ENCODE peak calls at places on chromosome 1, in five cellular contexts. Y, S, Q, K and H are unnamed samples.

GRCh38 chr1:35437200-35437599 is 120.0 kb downstream of the KIAA0319L start:
- DNase-seq in Y (no peak), S (no peak), Q (no peak), K (no peak), H (no peak)

GRCh38 chr1:83500987-83501591 is 497.8 kb downstream of the TTLL7 start:
- DNase-seq in Y (no peak), S (no peak), Q (no peak), K (no peak), H (no peak)

GRCh38 chr1:48251323-48251722 is 28.8 kb downstream of the SLC5A9 start:
- DNase-seq in Y (no peak), S (no peak), Q (no peak), K (no peak), H (no peak)

GRCh38 chr1:60262701-60263100 is 189.1 kb upstream of the C1orf87 start:
- DNase-seq in Y (no peak), S (no peak), Q (no peak), K (no peak), H (no peak)

GRCh38 chr1:6464514-6464836 is 1.5 kb downstream of the TNFRSF25 start:
- DNase-seq in Y (peak; percentile 80), S (no peak), Q (no peak), K (no peak), H (no peak)

GRCh38 chr1:39690225-39690624 is 1.0 kb downstream of the HPCAL4 start:
- DNase-seq in Y (no peak), S (no peak), Q (no peak), K (no peak), H (no peak)

GRCh38 chr1:202664083-202664482 is 46.2 kb downstream of the SYT2 start:
- DNase-seq in Y (no peak), S (peak; percentile 17), Q (no peak), K (no peak), H (no peak)

GRCh38 chr1:34053660-34054059 is 111.4 kb downstream of the CSMD2 start:
- DNase-seq in Y (no peak), S (no peak), Q (no peak), K (no peak), H (no peak)

DNA sequence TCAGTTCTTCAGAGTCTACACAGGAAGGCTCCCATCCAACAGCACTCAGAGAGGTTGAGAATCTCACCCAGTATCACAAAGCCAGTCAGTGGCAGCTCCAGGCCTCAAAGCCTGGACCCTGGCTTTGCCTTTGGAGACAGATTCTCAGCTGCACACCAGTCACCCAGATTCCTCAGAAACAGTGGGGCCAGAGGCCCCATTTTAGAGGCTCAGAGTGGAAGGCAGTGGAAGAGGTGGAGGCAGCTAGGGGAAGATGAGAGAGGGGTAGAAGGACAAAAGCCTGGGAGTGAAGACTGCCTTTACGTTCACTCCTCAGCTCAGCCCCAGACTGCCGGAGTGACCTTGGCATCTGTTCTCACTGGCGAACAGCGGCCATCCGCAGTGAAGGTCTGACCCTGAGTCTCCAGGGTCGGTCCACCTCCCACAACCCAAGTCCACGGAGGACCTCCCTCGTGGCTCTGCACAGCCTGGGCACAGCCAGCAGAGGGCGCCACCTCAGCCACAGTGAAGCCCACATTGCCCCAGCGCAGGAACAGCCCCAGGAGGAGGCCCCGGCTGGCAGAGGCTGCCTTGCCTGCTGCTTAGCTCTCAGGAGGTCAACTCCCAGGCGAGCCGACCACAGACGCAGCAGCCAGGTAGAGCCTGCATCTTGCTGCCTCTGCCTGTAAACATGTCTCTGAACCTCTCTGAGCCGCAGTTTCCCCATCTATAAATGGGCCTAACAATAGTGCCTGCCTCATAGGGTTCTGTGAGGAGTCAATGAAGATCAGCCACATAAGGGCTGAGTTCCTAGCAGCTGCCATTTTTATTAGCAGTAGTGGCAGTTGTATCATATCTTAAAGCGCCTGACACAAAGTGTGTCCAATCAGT is 5.9 kb upstream of the FNDC5 start:
- DNase-seq in Y (peak; percentile 88), S (no peak), Q (peak; percentile 81), K (no peak), H (peak; percentile 84)
- TF ChIP-seq CTCF in Y (peak; percentile 76), S (peak; percentile 87), Q (peak; percentile 96), K (peak; percentile 94), H (peak; percentile 97)

DNA sequence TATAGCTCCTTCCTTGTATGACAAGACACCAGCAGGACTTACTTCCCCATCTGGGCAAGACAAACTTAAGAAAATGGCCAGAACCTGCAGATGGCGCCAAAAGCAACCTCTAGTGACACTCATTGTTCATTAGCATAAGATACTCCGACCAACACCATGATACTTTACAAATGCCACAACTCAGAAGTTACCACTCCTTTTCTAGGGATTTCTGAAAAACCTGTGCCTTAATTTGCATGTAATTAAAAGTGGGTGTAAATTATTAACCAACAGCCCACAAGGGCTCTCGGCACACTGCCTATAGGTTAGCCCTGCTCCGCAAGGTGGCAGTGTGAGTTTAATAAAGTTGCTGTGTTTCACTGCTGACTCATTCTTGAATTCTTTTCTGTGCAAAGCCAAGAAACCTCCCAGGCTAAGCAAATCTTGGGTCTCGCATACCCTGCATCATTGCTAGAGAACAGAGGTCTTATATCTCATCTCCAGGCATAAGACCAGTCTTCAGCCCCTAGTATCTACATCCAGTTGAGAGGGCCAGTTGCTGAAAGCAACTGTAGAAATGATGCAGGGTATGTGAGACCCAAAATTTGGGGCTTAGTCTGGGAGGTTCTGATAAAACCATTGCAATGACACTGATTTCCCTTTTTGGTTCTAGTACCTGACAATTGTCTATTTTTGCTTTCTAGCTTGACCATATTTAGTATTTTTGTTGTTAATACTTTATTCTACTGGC is 86.4 kb downstream of the FAF1 start:
- DNase-seq in Y (peak; percentile 62), S (peak; percentile 31), Q (peak; percentile 79), K (no peak), H (peak; percentile 71)
- TF ChIP-seq CTCF in Y (no peak), S (peak; percentile 42), Q (peak; percentile 26), K (peak; percentile 65), H (peak; percentile 53)

GRCh38 chr1:234296481-234296880 is 76.8 kb upstream of the COA6 start:
- DNase-seq in Y (no peak), S (no peak), Q (no peak), K (no peak), H (no peak)

GRCh38 chr1:234300096-234300495 is 73.2 kb upstream of the COA6 start:
- DNase-seq in Y (no peak), S (no peak), Q (no peak), K (no peak), H (no peak)

GRCh38 chr1:234295626-234296025 is 77.6 kb upstream of the COA6 start:
- DNase-seq in Y (no peak), S (no peak), Q (no peak), K (no peak), H (no peak)

GRCh38 chr1:234295039-234295438 is 78.2 kb upstream of the COA6 start:
- DNase-seq in Y (no peak), S (no peak), Q (no peak), K (no peak), H (peak; percentile 29)

GRCh38 chr1:234297668-234298067 is 75.6 kb upstream of the COA6 start:
- DNase-seq in Y (no peak), S (no peak), Q (no peak), K (no peak), H (no peak)
- TF ChIP-seq CTCF in Y (no peak), S (no peak), Q (no peak), K (no peak), H (no peak)

GRCh38 chr1:226406401-226406881 is 1.5 kb downstream of the PARP1 start:
- DNase-seq in Y (no peak), S (peak; percentile 73), Q (no peak), K (no peak), H (no peak)

GRCh38 chr1:226409392-226409791 is 1.5 kb upstream of the PARP1 start:
- DNase-seq in Y (no peak), S (no peak), Q (no peak), K (no peak), H (no peak)

GRCh38 chr1:226407199-226407496 is 745 bp downstream of the PARP1 start:
- DNase-seq in Y (no peak), S (no peak), Q (no peak), K (no peak), H (no peak)

GRCh38 chr1:226407497-226408284 is at the start of gene PARP1:
- DNase-seq in Y (peak; percentile 94), S (peak; percentile 79), Q (peak; percentile 82), K (peak; percentile 41), H (peak; percentile 86)

GRCh38 chr1:226408285-226409184 is 642 bp upstream of the PARP1 start:
- DNase-seq in Y (peak; percentile 62), S (no peak), Q (no peak), K (no peak), H (no peak)
- TF ChIP-seq CTCF in Y (no peak), S (no peak), Q (no peak), K (no peak), H (peak; percentile 46)

DNA sequence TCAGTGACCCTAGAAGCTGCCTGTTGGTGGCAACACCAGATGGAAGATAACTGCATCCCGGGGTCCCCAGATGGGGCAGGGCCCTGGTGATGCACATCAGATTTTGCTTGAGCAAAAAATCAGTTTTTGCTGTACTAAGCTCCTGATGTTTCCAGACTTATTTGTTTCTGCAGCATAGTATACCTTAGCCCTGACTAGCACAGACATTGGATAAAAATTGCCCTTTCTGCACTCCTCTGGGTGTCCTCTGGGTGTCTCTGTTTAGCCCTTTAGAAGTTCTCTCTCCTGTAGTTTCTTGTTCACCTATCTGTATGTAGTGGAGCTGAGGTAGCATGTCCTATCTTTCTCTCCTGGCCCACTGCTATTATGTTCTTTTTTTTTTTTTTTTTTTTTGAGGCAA is 30.3 kb upstream of the PLA2G2C start:
- DNase-seq in Y (no peak), S (peak; percentile 44), Q (no peak), K (no peak), H (no peak)
- TF ChIP-seq CTCF in Y (no peak), S (peak; percentile 73), Q (no peak), K (no peak), H (peak; percentile 21)

GRCh38 chr1:25117233-25117823 is 115.0 kb downstream of the SYF2 start:
- DNase-seq in Y (no peak), S (peak; percentile 33), Q (peak; percentile 70), K (no peak), H (no peak)
- TF ChIP-seq CTCF in Y (no peak), S (peak; percentile 60), Q (peak; percentile 44), K (no peak), H (peak; percentile 39)

GRCh38 chr1:169041371-169041770 is 65.1 kb upstream of the ATP1B1 start:
- DNase-seq in Y (no peak), S (no peak), Q (no peak), K (no peak), H (no peak)
- TF ChIP-seq CTCF in Y (no peak), S (no peak), Q (no peak), K (no peak), H (no peak)